ENCODE peak calls at places on chromosomes 13 and 19, in five cellular contexts. C is OCI-LY7, E is astrocyte, V is fibroblast of lung, O is neural progenitor cell. M is an unnamed sample.

GRCh38 chr19:6733338-6734095 is 3.9 kb downstream of the GPR108 start:
- DNase-seq in E (no peak), O (no peak), V (no peak), C (peak; percentile 45), M (no peak)

GRCh38 chr19:34350161-34350561 is 14.8 kb upstream of the GPI start:
- DNase-seq in O (no peak), C (peak; percentile 28), E (no peak), V (no peak), M (no peak)

GRCh38 chr13:70457474-70457873 is 349.2 kb upstream of the KLHL1 start:
- DNase-seq in E (no peak), C (no peak), O (no peak), V (no peak), M (no peak)

GRCh38 chr13:43916828-43917227 is 37.1 kb downstream of the LACC1 start:
- DNase-seq in V (no peak), E (peak; percentile 14), O (no peak), C (no peak), M (no peak)

GRCh38 chr13:101988140-101988539 is 413.7 kb downstream of the FGF14 start:
- DNase-seq in E (no peak), C (no peak), O (peak; percentile 36), V (no peak), M (no peak)

GRCh38 chr13:98997738-98998641 is 20.1 kb upstream of the DOCK9 start:
- DNase-seq in O (no peak), C (no peak), V (no peak), E (peak; percentile 64), M (peak; percentile 63)

GRCh38 chr13:75299913-75300862 is 181.8 kb downstream of the TBC1D4 start:
- DNase-seq in O (no peak), V (peak; percentile 42), E (peak; percentile 55), C (no peak), M (no peak)

GRCh38 chr19:56765107-56765506 is 75.4 kb downstream of the PEG3 start:
- DNase-seq in C (no peak), V (peak; percentile 9), O (no peak), E (no peak), M (no peak)

GRCh38 chr19:2274937-2275535 is 6.9 kb downstream of the PEAK3 start:
- DNase-seq in C (peak; percentile 62), V (peak; percentile 59), O (peak; percentile 85), E (peak; percentile 37), M (no peak)

GRCh38 chr19:17703823-17704463 is 15.3 kb upstream of the MAP1S start:
- DNase-seq in V (peak; percentile 36), O (peak; percentile 77), E (peak; percentile 23), C (peak; percentile 75), M (no peak)

GRCh38 chr13:113369881-113370280 is 6.0 kb upstream of the GRTP1 start:
- DNase-seq in V (no peak), O (no peak), C (no peak), E (no peak), M (no peak)

GRCh38 chr19:41325640-41325946 is 15.6 kb downstream of the CCDC97 start:
- DNase-seq in C (no peak), V (no peak), O (no peak), E (no peak), M (no peak)
- H3K27ac ChIP-seq in C (peak overlapping the region; percentile 79), V (peak overlapping the region; percentile 97), O (no peak overlapping the region), E (peak overlapping the region; percentile 100), M (no peak overlapping the region)

DNA sequence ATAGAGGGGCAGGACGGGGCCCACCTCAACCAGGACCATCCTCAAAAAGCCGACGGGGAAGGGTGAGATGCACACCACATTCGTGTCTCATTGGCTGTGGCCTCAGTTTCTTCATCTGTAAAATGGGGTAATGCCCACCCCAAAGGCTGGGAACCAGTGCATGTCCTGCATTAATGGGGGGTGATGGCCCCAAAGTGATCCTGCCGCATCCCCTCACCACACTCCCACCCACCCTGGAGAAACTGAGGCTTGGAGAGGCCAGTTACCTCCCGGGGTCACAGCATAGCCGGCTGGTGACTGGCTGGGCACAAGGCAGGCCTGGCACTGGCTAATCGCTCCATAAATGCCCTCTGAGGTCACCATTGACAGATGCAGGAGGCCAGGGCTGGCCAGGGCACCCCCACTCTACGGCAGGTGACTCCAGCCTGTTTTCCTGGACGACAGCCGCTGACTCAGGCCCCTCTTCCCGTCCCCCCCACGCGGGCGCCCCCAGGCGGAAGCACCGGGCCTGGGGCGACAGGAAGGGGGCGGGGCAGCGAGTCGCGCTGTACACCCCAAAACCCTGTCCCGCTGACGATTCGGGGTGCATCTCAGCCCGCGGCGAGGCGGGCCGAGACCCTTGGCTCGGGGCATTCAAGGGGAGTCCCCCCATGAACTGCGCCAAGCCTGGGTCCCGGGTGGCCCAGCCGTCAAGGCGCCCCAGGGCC is 483 bp upstream of the MIDN start:
- DNase-seq in E (peak; percentile 56), O (peak; percentile 69), C (no peak), V (peak; percentile 62), M (peak; percentile 78)
- H4K20me1 ChIP-seq in E (peaks cover 34% of the 10 kb centered on the region), O (peaks cover 60% of the 10 kb centered on the region), C (no peaks in the 10 kb centered on the region), V (no peaks in the 10 kb centered on the region), M (no peaks in the 10 kb centered on the region)

GRCh38 chr19:10419200-10419645 is 1.1 kb upstream of the PDE4A start:
- DNase-seq in V (no peak), C (no peak), O (peak; percentile 62), E (no peak), M (no peak)
- H3K27ac ChIP-seq in V (no peak overlapping the region), C (peak overlapping the region; percentile 100), O (no peak overlapping the region), E (no peak overlapping the region), M (no peak overlapping the region)

GRCh38 chr19:5480427-5480836 is 25.2 kb downstream of the ZNRF4 start:
- DNase-seq in O (peak; percentile 45), C (peak; percentile 42), V (peak; percentile 14), E (no peak), M (no peak)

GRCh38 chr19:5478925-5479588 is 23.8 kb downstream of the ZNRF4 start:
- DNase-seq in E (no peak), V (no peak), C (no peak), O (no peak), M (no peak)

GRCh38 chr19:5479958-5480357 is 24.7 kb downstream of the ZNRF4 start:
- DNase-seq in O (no peak), V (no peak), C (no peak), E (no peak), M (no peak)

GRCh38 chr19:5478241-5478924 is 23.2 kb downstream of the ZNRF4 start:
- DNase-seq in V (no peak), O (no peak), E (no peak), C (no peak), M (no peak)

DNA sequence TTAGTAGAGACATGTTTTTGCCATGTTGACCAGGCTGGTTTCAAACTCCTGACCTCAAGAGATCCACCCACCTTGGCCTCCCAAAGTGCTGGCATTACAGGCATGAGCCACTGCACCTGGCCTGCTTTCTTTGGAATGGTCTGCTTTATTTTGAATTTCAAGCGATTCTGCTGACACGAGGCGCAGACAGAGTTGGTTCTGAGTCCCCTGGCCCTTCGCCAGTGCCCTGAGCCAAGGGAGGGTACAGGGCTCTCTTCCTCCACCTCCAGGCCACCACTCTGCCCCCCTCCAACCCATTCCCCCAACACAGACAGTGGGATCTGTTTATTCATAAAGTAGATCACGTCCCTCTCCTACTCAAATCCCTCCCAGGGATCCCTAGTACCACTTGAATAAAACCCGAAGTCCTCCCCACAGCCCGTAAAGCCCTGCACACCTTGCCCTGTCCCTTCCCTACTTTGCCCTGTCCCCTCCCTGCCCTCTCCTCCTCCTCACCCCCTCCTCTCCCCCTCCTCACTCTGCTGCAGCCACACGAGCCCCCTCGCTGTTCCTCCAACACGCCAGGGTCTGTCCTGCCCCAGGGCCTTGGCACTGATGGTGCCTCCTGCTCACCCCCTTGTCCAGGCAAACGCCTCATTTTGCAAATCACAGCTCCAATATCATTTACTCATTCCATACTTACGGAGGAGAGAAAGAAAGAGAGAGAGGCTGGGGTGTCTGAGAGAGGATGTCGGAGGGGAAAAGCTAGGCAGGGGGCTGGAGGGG is 22.4 kb downstream of the ZNRF4 start:
- DNase-seq in O (no peak), C (no peak), E (no peak), V (no peak), M (no peak)
- H4K20me1 ChIP-seq in O (no peaks in the 10 kb centered on the region), C (no peaks in the 10 kb centered on the region), E (no peaks in the 10 kb centered on the region), V (no peaks in the 10 kb centered on the region), M (no peaks in the 10 kb centered on the region)

GRCh38 chr19:16340092-16340491 is 15.5 kb downstream of the KLF2 start:
- DNase-seq in V (no peak), C (no peak), E (peak; percentile 76), O (no peak), M (no peak)
- H3K27ac ChIP-seq in V (no peak overlapping the region), C (no peak overlapping the region), E (peak overlapping the region; percentile 78), O (no peak overlapping the region), M (peak overlapping the region; percentile 80)

GRCh38 chr13:110343241-110343865 is 36.3 kb downstream of the COL4A2 start:
- DNase-seq in C (no peak), E (peak; percentile 80), O (no peak), V (no peak), M (peak; percentile 94)
- H4K20me1 ChIP-seq in C (no peaks in the 10 kb centered on the region), E (no peaks in the 10 kb centered on the region), O (peaks cover 58% of the 10 kb centered on the region), V (no peaks in the 10 kb centered on the region), M (no peaks in the 10 kb centered on the region)